ENCODE peak calls at places on chromosomes 6 and 20, in four cellular contexts. U, G, A and O are unnamed samples. For H3K4me1, the result is how much of the 10 kb centered on the place peaks cover.

GRCh38 chr20:21704408-21705385 is 767 bp upstream of the PAX1 start:
- DNase-seq in U (no peak), G (no peak), A (no peak), O (no peak)

GRCh38 chr6:147787407-147787806 is 278.9 kb downstream of the SAMD5 start:
- DNase-seq in U (peak), G (no peak), A (no peak), O (no peak)

GRCh38 chr6:31883699-31884098 is 4.9 kb upstream of the SLC44A4 start:
- DNase-seq in U (no peak), G (no peak), A (no peak), O (no peak)

GRCh38 chr6:3769610-3770009 is 18.1 kb upstream of the PXDC1 start:
- DNase-seq in U (no peak), G (no peak), A (no peak), O (no peak)

GRCh38 chr6:148455225-148455624 is 112.6 kb downstream of the SASH1 start:
- DNase-seq in U (no peak), G (no peak), A (no peak), O (no peak)

GRCh38 chr6:47631248-47632196 is 66.9 kb upstream of the ADGRF4 start:
- DNase-seq in U (peak), G (peak), A (no peak), O (peak)

GRCh38 chr20:48722737-48723191 is 105.0 kb downstream of the PREX1 start:
- DNase-seq in U (peak), G (no peak), A (no peak), O (no peak)

GRCh38 chr6:79301290-79301689 is 66.8 kb upstream of the HMGN3 start:
- DNase-seq in U (no peak), G (no peak), A (no peak), O (no peak)

GRCh38 chr20:4813839-4814695 is 92.4 kb downstream of the PRND start:
- DNase-seq in U (no peak), G (no peak), A (no peak), O (no peak)

GRCh38 chr6:88641178-88641903 is 322.1 kb downstream of the RNGTT start:
- DNase-seq in U (no peak), G (no peak), A (no peak), O (no peak)

GRCh38 chr6:15132854-15133670 is 112.8 kb upstream of the JARID2 start:
- DNase-seq in U (peak), G (no peak), A (no peak), O (peak)

GRCh38 chr6:44024597-44025219 is 102.5 kb downstream of the MRPL14 start:
- DNase-seq in U (no peak), G (no peak), A (no peak), O (no peak)

GRCh38 chr20:35681953-35682352 is 17.2 kb downstream of the NFS1 start:
- DNase-seq in U (no peak), G (no peak), A (no peak), O (no peak)

GRCh38 chr6:118469468-118469867 is 78.6 kb upstream of the PLN start:
- DNase-seq in U (peak), G (no peak), A (no peak), O (no peak)

GRCh38 chr6:89925826-89926225 is 31.6 kb downstream of the GJA10 start:
- DNase-seq in U (no peak), G (no peak), A (no peak), O (no peak)

GRCh38 chr6:6515691-6516607 is 72.6 kb upstream of the LY86 start:
- DNase-seq in U (no peak), G (no peak), A (no peak), O (no peak)

GRCh38 chr20:8627386-8628030 is 441.4 kb upstream of the PLCB4 start:
- DNase-seq in U (no peak), G (no peak), A (no peak), O (no peak)

GRCh38 chr6:32255212-32256153 is 31.6 kb upstream of the NOTCH4 start:
- DNase-seq in U (peak), G (peak), A (peak), O (peak)

GRCh38 chr6:87139236-87139635 is 16.1 kb upstream of the ZNF292 start:
- DNase-seq in U (peak), G (peak), A (no peak), O (peak)

GRCh38 chr20:43751167-43752050 is 24.6 kb upstream of the GTSF1L start:
- DNase-seq in U (no peak), G (no peak), A (no peak), O (no peak)

GRCh38 chr6:142819603-142820335 is 125.2 kb downstream of the HIVEP2 start:
- DNase-seq in U (no peak), G (no peak), A (no peak), O (no peak)

GRCh38 chr6:44254957-44255808 is 2.1 kb downstream of the SLC35B2 start:
- DNase-seq in U (no peak), G (no peak), A (peak), O (no peak)

GRCh38 chr20:44796758-44797457 is 13.4 kb downstream of the RIMS4 start:
- DNase-seq in U (no peak), G (no peak), A (no peak), O (no peak)

GRCh38 chr6:5003604-5004372 is at the start of gene RPP40:
- DNase-seq in U (peak), G (peak), A (peak), O (peak)

GRCh38 chr20:30912006-30912660 is 345.3 kb upstream of the DEFB115 start:
- DNase-seq in U (no peak), G (no peak), A (peak), O (no peak)

GRCh38 chr6:5126214-5126613 is 41.1 kb downstream of the PPP1R3G start:
- DNase-seq in U (peak), G (no peak), A (no peak), O (no peak)

GRCh38 chr6:161924516-161925116 is 650.8 kb upstream of the AGPAT4 start:
- DNase-seq in U (no peak), G (no peak), A (no peak), O (no peak)

GRCh38 chr6:32086661-32087573 is 22.2 kb downstream of the TNXB start:
- DNase-seq in U (peak), G (no peak), A (peak), O (no peak)

GRCh38 chr6:134176283-134176975 is 124.0 kb upstream of the SLC2A12 start:
- DNase-seq in U (no peak), G (no peak), A (peak), O (no peak)

GRCh38 chr6:5054427-5054873 is 30.7 kb upstream of the PPP1R3G start:
- DNase-seq in U (no peak), G (no peak), A (no peak), O (no peak)

GRCh38 chr6:125558451-125558850 is 191.0 kb upstream of the HEY2 start:
- DNase-seq in U (no peak), G (no peak), A (no peak), O (no peak)

GRCh38 chr6:79605061-79605460 is 26.1 kb upstream of the SH3BGRL2 start:
- DNase-seq in U (no peak), G (peak), A (no peak), O (no peak)

GRCh38 chr6:37566209-37566859 is 66.6 kb upstream of the CCDC167 start:
- DNase-seq in U (no peak), G (peak), A (peak), O (no peak)

GRCh38 chr6:35590622-35591066 is 77.9 kb upstream of the TULP1 start:
- DNase-seq in U (no peak), G (no peak), A (no peak), O (no peak)

DNA sequence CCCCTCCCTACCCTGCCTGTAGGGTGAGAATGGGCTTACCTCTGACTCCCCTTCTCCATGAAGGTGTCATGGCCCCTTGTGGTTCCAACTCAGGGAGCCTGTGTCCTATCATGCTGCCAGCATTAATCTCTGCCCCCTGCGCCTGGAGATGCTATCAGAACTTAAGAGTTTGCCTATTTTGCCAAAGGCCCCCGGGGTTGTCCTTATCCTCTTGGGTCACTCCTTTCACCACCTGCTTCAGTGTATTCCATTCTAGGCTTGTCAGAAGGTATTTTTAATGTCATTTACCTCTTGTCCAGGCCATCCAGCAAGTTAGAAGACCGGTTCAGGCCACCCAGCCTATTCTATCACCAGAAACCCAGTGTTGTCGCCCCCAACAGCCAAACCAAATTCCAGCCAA is 10.5 kb downstream of the RRBP1 start:
- DNase-seq in U (no peak), G (no peak), A (no peak), O (no peak)
- H3K4me1 ChIP-seq in U (half or more), G (under half), A (under half), O (under half)

GRCh38 chr6:71035871-71036270 is 79.0 kb upstream of the B3GAT2 start:
- DNase-seq in U (no peak), G (no peak), A (no peak), O (no peak)
- TF ChIP-seq FOSL1 in U (no peak), G (no peak), A (no peak), O (no peak)

DNA sequence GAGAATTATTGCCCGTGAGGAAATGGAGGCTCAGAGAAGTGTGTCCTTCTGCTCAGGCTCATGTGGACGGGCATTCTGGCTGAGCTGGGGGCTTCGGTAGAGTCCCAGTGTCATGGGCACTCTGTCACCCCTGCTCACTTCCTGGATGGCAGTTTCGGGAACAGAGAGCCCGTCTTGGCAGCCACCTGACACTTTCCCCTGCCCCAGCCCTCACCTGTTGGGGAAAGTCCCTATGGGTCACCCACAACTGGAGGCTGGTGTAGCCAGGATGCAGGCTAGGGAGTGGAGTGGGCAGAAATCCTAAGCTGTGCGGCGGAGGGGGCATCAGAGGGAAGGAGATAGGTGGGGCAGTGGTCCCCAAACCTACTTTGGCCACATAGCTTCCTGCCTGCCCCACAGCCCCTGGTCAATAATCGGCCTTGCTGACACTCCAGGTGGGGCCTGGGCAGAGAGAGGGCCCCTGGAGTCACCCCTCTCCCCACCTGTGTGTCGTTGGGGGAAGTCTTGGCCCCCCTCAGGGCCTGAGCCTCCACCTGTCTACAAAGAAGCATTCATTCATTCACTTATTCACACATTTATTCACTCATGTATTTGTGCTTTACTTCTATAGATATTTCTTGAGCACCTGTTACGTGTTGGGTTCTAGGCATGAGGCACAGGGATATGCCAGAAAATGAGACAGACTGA is 40.5 kb downstream of the SNAI1 start:
- DNase-seq in U (no peak), G (no peak), A (no peak), O (no peak)
- H3K4me1 ChIP-seq in U (under half), G (under half), A (under half), O (under half)

GRCh38 chr20:50595433-50595895 is 85.3 kb downstream of the PTPN1 start:
- DNase-seq in U (no peak), G (no peak), A (no peak), O (no peak)

GRCh38 chr20:50595988-50596693 is 86.0 kb downstream of the PTPN1 start:
- DNase-seq in U (no peak), G (no peak), A (no peak), O (no peak)

GRCh38 chr20:50593005-50593335 is 82.8 kb downstream of the PTPN1 start:
- DNase-seq in U (no peak), G (no peak), A (no peak), O (no peak)

GRCh38 chr20:50594231-50594590 is 84.0 kb downstream of the PTPN1 start:
- DNase-seq in U (no peak), G (no peak), A (no peak), O (no peak)

GRCh38 chr20:50594591-50595432 is 84.6 kb downstream of the PTPN1 start:
- DNase-seq in U (no peak), G (peak), A (no peak), O (no peak)
- TF ChIP-seq FOSL1 in U (no peak), G (no peak), A (no peak), O (no peak)

GRCh38 chr6:108686896-108687295 is 126.2 kb downstream of the FOXO3 start:
- DNase-seq in U (no peak), G (no peak), A (no peak), O (no peak)

GRCh38 chr6:108689279-108690161 is 128.8 kb downstream of the FOXO3 start:
- DNase-seq in U (no peak), G (peak), A (no peak), O (peak)

GRCh38 chr6:108687921-108688320 is 127.2 kb downstream of the FOXO3 start:
- DNase-seq in U (no peak), G (no peak), A (no peak), O (no peak)

GRCh38 chr6:108685970-108686369 is 125.3 kb downstream of the FOXO3 start:
- DNase-seq in U (no peak), G (no peak), A (no peak), O (no peak)

DNA sequence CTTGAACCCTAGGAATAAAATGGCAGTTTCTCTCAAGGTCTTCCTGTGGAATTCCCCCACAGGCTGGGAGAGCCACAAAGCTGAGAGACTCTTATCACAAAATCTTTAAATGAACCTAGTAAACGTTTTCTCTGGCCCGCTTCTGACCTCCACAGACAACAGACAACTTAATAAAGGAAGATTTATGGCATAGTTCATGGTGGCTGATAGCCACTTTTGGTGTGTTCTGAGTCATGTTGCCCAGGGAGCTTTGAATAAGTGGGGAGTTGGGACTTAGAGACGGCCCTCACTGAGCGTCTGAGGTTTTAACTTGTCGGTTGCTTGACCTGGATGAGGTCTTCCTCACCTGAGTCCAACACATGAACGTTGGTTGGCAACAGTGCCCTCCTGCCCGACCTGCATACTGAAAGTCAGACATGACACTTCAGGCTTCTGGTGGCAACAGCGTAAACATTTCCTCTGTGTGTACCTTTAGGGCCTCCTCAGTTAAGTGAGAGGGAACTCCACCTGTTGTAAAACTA is 124.2 kb downstream of the FOXO3 start:
- DNase-seq in U (no peak), G (no peak), A (no peak), O (no peak)
- H3K4me1 ChIP-seq in U (under half), G (under half), A (under half), O (under half)

GRCh38 chr6:166422201-166422940 is 39.6 kb upstream of the MPC1 start:
- DNase-seq in U (no peak), G (no peak), A (no peak), O (no peak)
- TF ChIP-seq FOSL1 in U (no peak), G (no peak), A (no peak), O (no peak)

DNA sequence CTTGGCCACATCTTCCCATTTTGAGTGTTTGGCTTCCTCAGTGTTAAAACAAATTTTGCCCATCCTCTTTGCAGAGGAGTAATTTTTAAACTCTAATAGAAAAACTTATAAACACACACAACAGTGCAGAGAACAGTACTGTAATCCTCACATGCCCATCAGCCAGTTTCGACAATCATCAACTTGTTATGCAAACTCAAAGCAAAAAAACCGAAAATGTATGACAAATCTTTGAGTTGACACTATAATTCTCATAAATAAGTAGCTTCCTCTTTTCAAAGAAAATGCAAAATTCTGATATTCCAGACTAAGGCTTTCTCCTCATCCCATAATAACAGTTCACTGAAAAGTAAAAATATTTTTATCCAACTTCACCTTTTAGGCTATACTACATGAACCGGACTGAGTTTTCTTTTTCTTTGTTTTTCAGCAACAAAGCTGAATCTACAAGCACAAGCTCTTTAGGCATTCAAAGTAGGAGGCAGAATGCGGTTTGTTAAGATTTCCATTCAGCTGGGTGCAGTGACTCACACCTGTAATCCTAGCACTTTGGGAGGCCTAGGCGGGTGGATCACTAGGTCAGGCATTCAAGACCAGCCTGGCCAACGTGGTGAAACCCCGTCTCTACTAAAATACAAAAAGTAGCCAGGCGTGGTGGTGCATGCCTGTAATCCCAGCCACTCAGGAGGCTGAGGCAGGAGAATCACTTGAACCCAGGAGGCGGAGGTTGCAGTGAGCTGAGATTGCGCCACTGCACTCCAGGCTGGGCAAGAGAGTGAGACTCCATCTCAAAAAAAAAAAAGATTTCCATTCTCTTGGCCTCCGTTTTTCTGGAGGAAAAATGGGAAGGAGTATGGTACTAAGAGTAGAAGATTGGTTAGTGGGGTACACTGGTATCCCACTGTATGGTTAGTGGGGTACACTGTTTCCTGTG is 74.8 kb downstream of the GCNT2 start:
- DNase-seq in U (no peak), G (no peak), A (no peak), O (no peak)
- H3K4me1 ChIP-seq in U (under half), G (under half), A (under half), O (under half)

GRCh38 chr6:110456694-110457093 is 19.7 kb downstream of the SLC22A16 start:
- DNase-seq in U (no peak), G (no peak), A (no peak), O (no peak)
- TF ChIP-seq FOSL1 in U (no peak), G (no peak), A (no peak), O (no peak)

GRCh38 chr6:18395177-18395850 is 8.2 kb downstream of the RNF144B start:
- DNase-seq in U (no peak), G (no peak), A (peak), O (no peak)

GRCh38 chr6:18391018-18391417 is 3.9 kb downstream of the RNF144B start:
- DNase-seq in U (no peak), G (no peak), A (no peak), O (no peak)

GRCh38 chr6:18392346-18392877 is 5.3 kb downstream of the RNF144B start:
- DNase-seq in U (no peak), G (no peak), A (no peak), O (no peak)

GRCh38 chr6:18397701-18398100 is 10.6 kb downstream of the RNF144B start:
- DNase-seq in U (no peak), G (no peak), A (no peak), O (no peak)

DNA sequence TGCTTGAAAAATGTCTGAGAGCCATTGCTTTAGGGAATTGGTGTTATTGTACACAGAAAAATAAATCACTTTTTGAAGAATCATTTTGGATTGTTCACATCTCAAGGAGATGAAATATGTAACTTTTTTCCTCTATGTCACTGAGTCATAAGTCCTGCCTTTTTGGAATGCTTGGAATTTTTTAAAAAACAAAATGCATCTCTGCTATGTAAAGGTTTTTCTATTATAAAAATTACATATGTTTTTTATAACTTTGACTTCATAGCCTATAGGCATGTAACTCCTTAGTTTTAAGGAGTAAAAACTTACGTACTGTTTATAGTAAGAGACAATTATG is 8.7 kb downstream of the RNF144B start:
- DNase-seq in U (no peak), G (no peak), A (no peak), O (no peak)
- H3K4me1 ChIP-seq in U (under half), G (under half), A (under half), O (under half)

GRCh38 chr6:18045507-18045906 is 58.1 kb upstream of the KIF13A start:
- DNase-seq in U (no peak), G (no peak), A (no peak), O (no peak)

GRCh38 chr6:18048953-18049630 is 61.7 kb upstream of the KIF13A start:
- DNase-seq in U (no peak), G (no peak), A (no peak), O (no peak)

GRCh38 chr6:18044108-18044783 is 56.8 kb upstream of the KIF13A start:
- DNase-seq in U (no peak), G (no peak), A (no peak), O (no peak)

GRCh38 chr6:18042536-18043145 is 55.2 kb upstream of the KIF13A start:
- DNase-seq in U (no peak), G (no peak), A (no peak), O (no peak)

GRCh38 chr6:18047406-18047805 is 60.0 kb upstream of the KIF13A start:
- DNase-seq in U (no peak), G (no peak), A (no peak), O (no peak)
- TF ChIP-seq FOSL1 in U (no peak), G (no peak), A (no peak), O (no peak)